ENCODE peak calls at places on chromosome 20, in six cellular contexts. One of them, this sample, is unnamed.

GRCh38 chr20:23668477-23668951 is 20.3 kb downstream of the CST4 start:
- DNase-seq in colonic mucosa: peak; percentile 60
- DNase-seq in HFF-Myc: peak; percentile 40
- DNase-seq in cardiac muscle cell: peak; percentile 72
- DNase-seq in GM12865: peak; percentile 66
- DNase-seq in fibroblast of mammary gland: peak; percentile 56
- DNase-seq in this sample: peak; percentile 61

GRCh38 chr20:23361108-23361650 is 803 bp upstream of the GZF1 start:
- DNase-seq in colonic mucosa: peak; percentile 29
- DNase-seq in cardiac muscle cell: no peak
- DNase-seq in HFF-Myc: no peak
- DNase-seq in GM12865: peak; percentile 30
- DNase-seq in fibroblast of mammary gland: peak; percentile 62
- DNase-seq in this sample: no peak

GRCh38 chr20:62482970-62483369 is 7.2 kb upstream of the GATA5 start:
- DNase-seq in colonic mucosa: no peak
- DNase-seq in fibroblast of mammary gland: no peak
- DNase-seq in GM12865: no peak
- DNase-seq in cardiac muscle cell: no peak
- DNase-seq in HFF-Myc: no peak
- DNase-seq in this sample: no peak

GRCh38 chr20:57389695-57390603 is 1.2 kb upstream of the RBM38 start:
- DNase-seq in cardiac muscle cell: no peak
- DNase-seq in fibroblast of mammary gland: no peak
- DNase-seq in HFF-Myc: no peak
- DNase-seq in colonic mucosa: no peak
- DNase-seq in GM12865: peak; percentile 83
- DNase-seq in this sample: peak; percentile 75

GRCh38 chr20:2657241-2657640 is 4.8 kb downstream of the NOP56 start:
- DNase-seq in GM12865: no peak
- DNase-seq in cardiac muscle cell: no peak
- DNase-seq in fibroblast of mammary gland: no peak
- DNase-seq in HFF-Myc: no peak
- DNase-seq in colonic mucosa: no peak
- DNase-seq in this sample: no peak

GRCh38 chr20:43959079-43959919 is 44.6 kb downstream of the TOX2 start:
- DNase-seq in fibroblast of mammary gland: peak; percentile 64
- DNase-seq in cardiac muscle cell: peak; percentile 19
- DNase-seq in HFF-Myc: no peak
- DNase-seq in GM12865: peak; percentile 55
- DNase-seq in colonic mucosa: no peak
- DNase-seq in this sample: peak; percentile 30

GRCh38 chr20:22663528-22664025 is 79.2 kb upstream of the FOXA2 start:
- DNase-seq in HFF-Myc: no peak
- DNase-seq in cardiac muscle cell: no peak
- DNase-seq in colonic mucosa: no peak
- DNase-seq in GM12865: no peak
- DNase-seq in fibroblast of mammary gland: no peak
- DNase-seq in this sample: no peak

GRCh38 chr20:41003143-41003932 is 25.3 kb upstream of the TOP1 start:
- DNase-seq in GM12865: no peak
- DNase-seq in HFF-Myc: peak; percentile 97
- DNase-seq in cardiac muscle cell: no peak
- DNase-seq in fibroblast of mammary gland: peak; percentile 99
- DNase-seq in colonic mucosa: peak; percentile 92
- DNase-seq in this sample: peak; percentile 84

GRCh38 chr20:61279621-61280150 is 27.6 kb downstream of the CDH4 start:
- DNase-seq in cardiac muscle cell: no peak
- DNase-seq in HFF-Myc: no peak
- DNase-seq in GM12865: no peak
- DNase-seq in colonic mucosa: no peak
- DNase-seq in fibroblast of mammary gland: no peak
- DNase-seq in this sample: no peak
- TF ChIP-seq CTCF in cardiac muscle cell: no peak
- TF ChIP-seq CTCF in HFF-Myc: no peak
- TF ChIP-seq CTCF in GM12865: no peak
- TF ChIP-seq CTCF in colonic mucosa: no peak
- TF ChIP-seq CTCF in fibroblast of mammary gland: no peak
- TF ChIP-seq CTCF in this sample: no peak

GRCh38 chr20:9071976-9072726 is 3.3 kb downstream of the PLCB4 start:
- DNase-seq in GM12865: no peak
- DNase-seq in HFF-Myc: no peak
- DNase-seq in cardiac muscle cell: no peak
- DNase-seq in fibroblast of mammary gland: no peak
- DNase-seq in colonic mucosa: no peak
- DNase-seq in this sample: no peak
- TF ChIP-seq CTCF in GM12865: no peak
- TF ChIP-seq CTCF in HFF-Myc: no peak
- TF ChIP-seq CTCF in cardiac muscle cell: no peak
- TF ChIP-seq CTCF in fibroblast of mammary gland: no peak
- TF ChIP-seq CTCF in colonic mucosa: no peak
- TF ChIP-seq CTCF in this sample: no peak

GRCh38 chr20:15236812-15237211 is 899.4 kb upstream of the FLRT3 start:
- DNase-seq in HFF-Myc: peak; percentile 29
- DNase-seq in colonic mucosa: peak; percentile 32
- DNase-seq in fibroblast of mammary gland: peak; percentile 52
- DNase-seq in GM12865: peak; percentile 57
- DNase-seq in cardiac muscle cell: no peak
- DNase-seq in this sample: peak; percentile 33
- TF ChIP-seq CTCF in HFF-Myc: peak; percentile 62
- TF ChIP-seq CTCF in colonic mucosa: peak; percentile 37
- TF ChIP-seq CTCF in fibroblast of mammary gland: peak; percentile 65
- TF ChIP-seq CTCF in GM12865: peak; percentile 43
- TF ChIP-seq CTCF in cardiac muscle cell: peak; percentile 46
- TF ChIP-seq CTCF in this sample: peak; percentile 48

GRCh38 chr20:49024220-49024619 is 21.9 kb upstream of the CSE1L start:
- DNase-seq in GM12865: no peak
- DNase-seq in fibroblast of mammary gland: no peak
- DNase-seq in HFF-Myc: no peak
- DNase-seq in colonic mucosa: no peak
- DNase-seq in cardiac muscle cell: no peak
- DNase-seq in this sample: no peak

GRCh38 chr20:49029203-49029602 is 16.9 kb upstream of the CSE1L start:
- DNase-seq in colonic mucosa: no peak
- DNase-seq in HFF-Myc: no peak
- DNase-seq in cardiac muscle cell: no peak
- DNase-seq in fibroblast of mammary gland: no peak
- DNase-seq in GM12865: no peak
- DNase-seq in this sample: no peak

GRCh38 chr20:49030954-49031619 is 15.0 kb upstream of the CSE1L start:
- DNase-seq in fibroblast of mammary gland: peak; percentile 42
- DNase-seq in GM12865: no peak
- DNase-seq in cardiac muscle cell: no peak
- DNase-seq in colonic mucosa: no peak
- DNase-seq in HFF-Myc: no peak
- DNase-seq in this sample: no peak

GRCh38 chr20:49032455-49032854 is 13.7 kb upstream of the CSE1L start:
- DNase-seq in GM12865: no peak
- DNase-seq in HFF-Myc: no peak
- DNase-seq in fibroblast of mammary gland: no peak
- DNase-seq in cardiac muscle cell: no peak
- DNase-seq in colonic mucosa: no peak
- DNase-seq in this sample: no peak

GRCh38 chr20:49028684-49029083 is 17.4 kb upstream of the CSE1L start:
- DNase-seq in fibroblast of mammary gland: peak; percentile 35
- DNase-seq in HFF-Myc: no peak
- DNase-seq in colonic mucosa: no peak
- DNase-seq in GM12865: no peak
- DNase-seq in cardiac muscle cell: peak; percentile 42
- DNase-seq in this sample: no peak
- TF ChIP-seq CTCF in fibroblast of mammary gland: peak; percentile 45
- TF ChIP-seq CTCF in HFF-Myc: peak; percentile 33
- TF ChIP-seq CTCF in colonic mucosa: no peak
- TF ChIP-seq CTCF in GM12865: peak; percentile 7
- TF ChIP-seq CTCF in cardiac muscle cell: peak; percentile 49
- TF ChIP-seq CTCF in this sample: peak; percentile 32

This sample was measured in activated CD8-positive, alpha-beta T cell treated with anti-CD3 and anti-CD28 coated beads for 36 hours.